ENCODE peak calls at places on chromosomes 7 and 10, in five cellular contexts. V is endothelial cell, T is EH, I is AG09319, F is lower leg skin. E is an unnamed sample.

GRCh38 chr10:33521062-33521461 is 186.6 kb upstream of the NRP1 start:
- DNase-seq in T (peak), F (no peak), I (no peak), V (no peak), E (no peak)

GRCh38 chr7:22487978-22488642 is 11.9 kb downstream of the STEAP1B start:
- DNase-seq in I (no peak), F (no peak), T (no peak), V (peak), E (no peak)

GRCh38 chr7:27872281-27873005 is 132.5 kb downstream of the TAX1BP1 start:
- DNase-seq in T (no peak), F (no peak), I (no peak), V (no peak), E (no peak)

GRCh38 chr10:20855398-20856038 is 41.6 kb downstream of the NEBL start:
- DNase-seq in V (no peak), T (peak), F (no peak), I (no peak), E (no peak)

GRCh38 chr10:127612-128432 is 7.4 kb upstream of the ZMYND11 start:
- DNase-seq in I (no peak), F (no peak), V (peak), T (no peak), E (no peak)

GRCh38 chr10:74825371-74826141 is 844 bp upstream of the KAT6B start:
- DNase-seq in I (no peak), T (peak), F (peak), V (peak), E (no peak)

GRCh38 chr7:132930881-132931280 is 151.0 kb downstream of the CHCHD3 start:
- DNase-seq in F (no peak), T (peak), V (peak), I (no peak), E (no peak)

GRCh38 chr10:132677096-132677904 is 108.6 kb downstream of the NKX6-2 start:
- DNase-seq in I (no peak), T (no peak), V (no peak), F (peak), E (peak)

GRCh38 chr10:125961743-125962142 is 65.4 kb downstream of the FANK1 start:
- DNase-seq in T (no peak), F (no peak), I (no peak), V (no peak), E (no peak)

GRCh38 chr10:97434055-97434454 is 8.1 kb downstream of the PGAM1 start:
- DNase-seq in F (no peak), I (no peak), V (no peak), T (no peak), E (no peak)

GRCh38 chr10:130265542-130265941 is 129.4 kb downstream of the GLRX3 start:
- DNase-seq in T (no peak), I (no peak), V (no peak), F (no peak), E (no peak)

GRCh38 chr10:116668018-116668417 is 47.3 kb downstream of the PNLIPRP2 start:
- DNase-seq in I (no peak), V (no peak), T (no peak), F (peak), E (no peak)

GRCh38 chr10:117175215-117175900 is 21.9 kb upstream of the KCNK18 start:
- DNase-seq in V (peak), T (no peak), F (peak), I (no peak), E (no peak)

GRCh38 chr7:127674361-127674760 is 22.4 kb downstream of the SND1 start:
- DNase-seq in F (no peak), T (peak), I (no peak), V (no peak), E (no peak)

GRCh38 chr7:82600601-82601000 is 157.0 kb upstream of the CACNA2D1 start:
- DNase-seq in V (no peak), T (no peak), F (no peak), I (no peak), E (no peak)

GRCh38 chr7:54183055-54183454 is 359.1 kb upstream of the VSTM2A start:
- DNase-seq in V (no peak), F (no peak), T (no peak), I (no peak), E (no peak)

GRCh38 chr10:79112898-79113431 is 44.2 kb downstream of the ZMIZ1 start:
- DNase-seq in T (peak), I (no peak), F (no peak), V (no peak), E (peak)

GRCh38 chr7:158023563-158024350 is 563.9 kb downstream of the PTPRN2 start:
- DNase-seq in V (no peak), F (peak), T (no peak), I (no peak), E (no peak)

GRCh38 chr7:33043875-33044718 is 18.5 kb downstream of the NT5C3A start:
- DNase-seq in T (no peak), F (no peak), V (no peak), I (no peak), E (no peak)

GRCh38 chr7:73434701-73435069 is 1.1 kb downstream of the FZD9 start:
- DNase-seq in F (no peak), V (no peak), I (no peak), T (no peak), E (no peak)

GRCh38 chr7:140899883-140900282 is 24.8 kb downstream of the BRAF start:
- DNase-seq in V (no peak), T (no peak), F (no peak), I (no peak), E (no peak)

GRCh38 chr10:131803863-131804425 is 96.9 kb upstream of the PPP2R2D start:
- DNase-seq in I (no peak), T (no peak), F (peak), V (no peak), E (no peak)

GRCh38 chr10:69315100-69315542 is 36.8 kb downstream of the HK1 start:
- DNase-seq in T (no peak), I (no peak), F (no peak), V (no peak), E (no peak)

GRCh38 chr7:114969096-114969495 is 47.2 kb downstream of the MDFIC start:
- DNase-seq in F (no peak), I (no peak), T (no peak), V (no peak), E (no peak)

GRCh38 chr7:92158660-92159575 is 20.0 kb downstream of the LRRD1 start:
- DNase-seq in T (peak), I (peak), V (no peak), F (no peak), E (no peak)

GRCh38 chr10:92242910-92243671 is 47.8 kb downstream of the CPEB3 start:
- DNase-seq in T (peak), V (peak), F (peak), I (no peak), E (peak)

E was measured in uterus.